ENCODE peak calls at places on chromosome 10, in ten cellular contexts. Z, E, W, J, F, M, A, I, H and U are unnamed samples.

GRCh38 chr10:61798711-61799110 is 102.8 kb upstream of the ARID5B start:
- DNase-seq in Z (no peak), E (no peak), W (no peak), J (no peak), F (no peak), M (no peak), A (no peak), I (no peak), H (no peak), U (no peak)

GRCh38 chr10:92757066-92757716 is 67.4 kb downstream of the HHEX start:
- DNase-seq in Z (peak), E (peak), W (peak), J (peak), F (peak), M (peak), A (peak), I (peak), H (peak), U (no peak)

GRCh38 chr10:101066146-101066889 is 4.5 kb downstream of the KAZALD1 start:
- DNase-seq in Z (peak), E (peak), W (peak), J (no peak), F (peak), M (peak), A (peak), I (peak), H (peak), U (no peak)

GRCh38 chr10:4353059-4353655 is 472.9 kb upstream of the AKR1E2 start:
- DNase-seq in Z (no peak), E (no peak), W (no peak), J (no peak), F (no peak), M (no peak), A (no peak), I (no peak), H (no peak), U (no peak)

GRCh38 chr10:30980951-30981616 is 50.6 kb downstream of the ZNF438 start:
- DNase-seq in Z (peak), E (no peak), W (no peak), J (no peak), F (peak), M (no peak), A (no peak), I (peak), H (no peak), U (peak)

GRCh38 chr10:126663328-126663727 is 7.2 kb downstream of the C10orf90 start:
- DNase-seq in Z (peak), E (no peak), W (no peak), J (no peak), F (no peak), M (no peak), A (no peak), I (peak), H (no peak), U (no peak)

GRCh38 chr10:35399414-35400009 is 63.2 kb downstream of the CCNY start:
- DNase-seq in Z (no peak), E (no peak), W (no peak), J (no peak), F (peak), M (no peak), A (no peak), I (no peak), H (no peak), U (no peak)

GRCh38 chr10:31622993-31623392 is 304.0 kb downstream of the ZEB1 start:
- DNase-seq in Z (peak), E (no peak), W (no peak), J (no peak), F (no peak), M (no peak), A (no peak), I (peak), H (no peak), U (no peak)

GRCh38 chr10:44576715-44577191 is 191.9 kb upstream of the CXCL12 start:
- DNase-seq in Z (peak), E (peak), W (no peak), J (no peak), F (peak), M (no peak), A (no peak), I (no peak), H (no peak), U (no peak)

GRCh38 chr10:96998329-96998888 is 166.3 kb downstream of the LCOR start:
- DNase-seq in Z (peak), E (no peak), W (no peak), J (peak), F (no peak), M (no peak), A (no peak), I (no peak), H (no peak), U (no peak)

GRCh38 chr10:132540456-132540855 is 2.9 kb downstream of the INPP5A start:
- DNase-seq in Z (peak), E (no peak), W (peak), J (no peak), F (peak), M (no peak), A (no peak), I (peak), H (peak), U (no peak)
- H3K27ac ChIP-seq in Z (no peak), E (peak), W (no peak), J (no peak), F (no peak), M (no peak), A (no peak), I (peak), H (peak), U (no peak)

GRCh38 chr10:71667374-71667750 is 52.2 kb downstream of the C10orf105 start:
- DNase-seq in Z (no peak), E (no peak), W (no peak), J (no peak), F (no peak), M (peak), A (no peak), I (no peak), H (no peak), U (no peak)
- H3K27ac ChIP-seq in Z (no peak), E (no peak), W (no peak), J (no peak), F (no peak), M (peak), A (no peak), I (no peak), H (no peak), U (no peak)

GRCh38 chr10:33611423-33611822 is 277.0 kb upstream of the NRP1 start:
- DNase-seq in Z (no peak), E (no peak), W (no peak), J (no peak), F (no peak), M (no peak), A (no peak), I (no peak), H (no peak), U (no peak)
- H3K27ac ChIP-seq in Z (no peak), E (no peak), W (no peak), J (no peak), F (no peak), M (no peak), A (peak), I (no peak), H (no peak), U (peak)

GRCh38 chr10:74035324-74035723 is 37.4 kb downstream of the VCL start:
- DNase-seq in Z (peak), E (no peak), W (no peak), J (no peak), F (no peak), M (peak), A (no peak), I (no peak), H (no peak), U (no peak)
- H3K27ac ChIP-seq in Z (no peak), E (peak), W (no peak), J (no peak), F (peak), M (no peak), A (no peak), I (peak), H (no peak), U (no peak)

GRCh38 chr10:85548038-85548437 is 818.6 kb downstream of the GRID1 start:
- DNase-seq in Z (peak), E (no peak), W (no peak), J (no peak), F (peak), M (peak), A (no peak), I (no peak), H (no peak), U (peak)

GRCh38 chr10:85547460-85548023 is 819.1 kb downstream of the GRID1 start:
- DNase-seq in Z (no peak), E (no peak), W (no peak), J (no peak), F (no peak), M (no peak), A (no peak), I (no peak), H (no peak), U (no peak)

GRCh38 chr10:85544956-85545355 is 821.6 kb downstream of the GRID1 start:
- DNase-seq in Z (no peak), E (no peak), W (no peak), J (no peak), F (no peak), M (no peak), A (no peak), I (no peak), H (no peak), U (no peak)

GRCh38 chr10:85542936-85543730 is 823.5 kb downstream of the GRID1 start:
- DNase-seq in Z (no peak), E (no peak), W (no peak), J (no peak), F (no peak), M (no peak), A (no peak), I (no peak), H (no peak), U (no peak)

GRCh38 chr10:85545874-85546273 is 820.7 kb downstream of the GRID1 start:
- DNase-seq in Z (no peak), E (no peak), W (no peak), J (no peak), F (no peak), M (no peak), A (no peak), I (no peak), H (no peak), U (no peak)
- H3K27ac ChIP-seq in Z (no peak), E (no peak), W (no peak), J (no peak), F (no peak), M (no peak), A (no peak), I (no peak), H (no peak), U (no peak)

GRCh38 chr10:29720149-29720548 is 85.4 kb upstream of the SVIL start:
- DNase-seq in Z (no peak), E (no peak), W (no peak), J (no peak), F (no peak), M (no peak), A (no peak), I (no peak), H (no peak), U (no peak)

GRCh38 chr10:29722777-29723176 is 88.0 kb upstream of the SVIL start:
- DNase-seq in Z (no peak), E (no peak), W (no peak), J (no peak), F (no peak), M (no peak), A (no peak), I (no peak), H (no peak), U (no peak)

GRCh38 chr10:29723704-29724103 is 88.9 kb upstream of the SVIL start:
- DNase-seq in Z (peak), E (no peak), W (no peak), J (no peak), F (no peak), M (no peak), A (no peak), I (no peak), H (no peak), U (no peak)

GRCh38 chr10:29715296-29715695 is 80.5 kb upstream of the SVIL start:
- DNase-seq in Z (no peak), E (no peak), W (no peak), J (no peak), F (no peak), M (no peak), A (no peak), I (no peak), H (no peak), U (no peak)

GRCh38 chr10:29719281-29719675 is 84.5 kb upstream of the SVIL start:
- DNase-seq in Z (peak), E (no peak), W (no peak), J (no peak), F (no peak), M (no peak), A (no peak), I (no peak), H (no peak), U (no peak)
- H3K27ac ChIP-seq in Z (no peak), E (no peak), W (no peak), J (no peak), F (no peak), M (no peak), A (no peak), I (no peak), H (no peak), U (no peak)

DNA sequence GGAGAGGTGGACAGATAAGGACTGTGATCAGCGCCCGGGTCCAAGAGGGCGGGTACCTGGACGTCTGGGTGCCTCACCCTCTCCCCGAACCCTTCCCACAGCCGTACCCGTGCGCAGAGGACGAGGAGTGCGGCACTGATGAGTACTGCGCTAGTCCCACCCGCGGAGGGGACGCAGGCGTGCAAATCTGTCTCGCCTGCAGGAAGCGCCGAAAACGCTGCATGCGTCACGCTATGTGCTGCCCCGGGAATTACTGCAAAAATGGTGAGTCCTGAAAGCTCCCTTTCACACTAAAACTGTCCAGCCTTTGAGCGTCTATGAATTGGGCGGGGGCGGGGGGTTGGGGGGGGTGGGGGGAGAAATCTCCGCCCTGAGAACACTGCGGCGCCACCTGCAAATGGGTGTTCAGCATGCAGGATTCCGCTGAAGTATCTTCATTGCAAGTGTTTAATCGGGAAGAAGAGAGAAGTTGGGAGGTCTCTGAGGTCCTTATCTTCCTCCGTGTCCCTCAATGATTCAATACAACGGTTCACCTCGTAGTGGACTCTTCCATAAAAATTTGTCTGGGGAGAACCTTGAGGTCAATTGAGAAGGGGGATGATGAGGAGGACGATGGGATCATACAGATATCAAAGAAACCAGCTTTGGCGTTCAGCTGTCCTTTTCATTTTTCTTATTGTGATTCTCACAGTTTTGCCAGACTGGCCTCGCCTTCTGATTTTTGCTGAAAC is 906 bp downstream of the DKK1 start:
- DNase-seq in Z (peak), E (no peak), W (no peak), J (no peak), F (no peak), M (no peak), A (peak), I (no peak), H (no peak), U (no peak)
- H3K27ac ChIP-seq in Z (no peak), E (no peak), W (no peak), J (peak), F (no peak), M (no peak), A (no peak), I (no peak), H (no peak), U (peak)

DNA sequence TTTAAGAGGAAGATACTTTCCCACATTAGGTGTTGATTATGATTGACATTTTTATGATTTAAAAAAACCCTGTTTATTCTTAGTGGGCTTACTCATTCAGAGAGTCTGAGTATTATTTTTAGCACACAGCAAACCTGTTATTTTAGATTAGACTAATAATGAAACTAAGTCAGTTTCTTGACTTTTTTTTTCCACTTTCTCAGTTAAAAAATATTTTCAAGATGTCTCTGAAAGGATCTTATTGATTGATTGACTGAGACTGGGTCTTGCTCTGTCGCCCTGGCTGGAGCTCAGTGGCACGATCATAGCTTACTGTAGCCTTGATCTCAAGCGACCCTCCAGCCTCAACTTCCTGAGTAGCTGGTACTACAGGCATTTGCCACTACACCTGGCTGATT is 20.4 kb upstream of the INPP5F start:
- DNase-seq in Z (no peak), E (no peak), W (no peak), J (no peak), F (no peak), M (peak), A (no peak), I (no peak), H (no peak), U (no peak)
- H3K27ac ChIP-seq in Z (no peak), E (no peak), W (peak), J (no peak), F (no peak), M (no peak), A (no peak), I (no peak), H (no peak), U (no peak)

DNA sequence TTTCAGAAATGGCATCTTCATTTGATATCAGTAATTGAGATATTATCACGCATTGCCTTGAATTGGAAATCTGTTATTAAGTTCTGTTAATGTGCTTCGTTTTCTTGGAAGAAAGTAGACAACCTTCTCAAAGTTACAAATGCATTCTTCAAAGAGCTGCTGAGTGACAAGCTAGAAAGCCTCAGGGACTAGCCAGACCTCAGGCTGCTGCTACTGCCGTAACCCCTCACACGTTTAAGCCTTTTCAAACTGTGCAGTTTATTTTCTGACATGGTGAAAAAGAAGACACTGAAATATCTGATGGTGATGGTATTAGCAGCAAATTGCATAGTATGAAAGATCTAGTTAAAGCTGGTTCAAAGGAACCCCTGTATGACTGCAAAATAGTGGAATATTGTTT is 431.6 kb downstream of the PLXDC2 start:
- DNase-seq in Z (no peak), E (no peak), W (no peak), J (no peak), F (no peak), M (no peak), A (no peak), I (no peak), H (no peak), U (no peak)
- H3K27ac ChIP-seq in Z (peak), E (peak), W (no peak), J (no peak), F (no peak), M (no peak), A (no peak), I (no peak), H (no peak), U (no peak)

DNA sequence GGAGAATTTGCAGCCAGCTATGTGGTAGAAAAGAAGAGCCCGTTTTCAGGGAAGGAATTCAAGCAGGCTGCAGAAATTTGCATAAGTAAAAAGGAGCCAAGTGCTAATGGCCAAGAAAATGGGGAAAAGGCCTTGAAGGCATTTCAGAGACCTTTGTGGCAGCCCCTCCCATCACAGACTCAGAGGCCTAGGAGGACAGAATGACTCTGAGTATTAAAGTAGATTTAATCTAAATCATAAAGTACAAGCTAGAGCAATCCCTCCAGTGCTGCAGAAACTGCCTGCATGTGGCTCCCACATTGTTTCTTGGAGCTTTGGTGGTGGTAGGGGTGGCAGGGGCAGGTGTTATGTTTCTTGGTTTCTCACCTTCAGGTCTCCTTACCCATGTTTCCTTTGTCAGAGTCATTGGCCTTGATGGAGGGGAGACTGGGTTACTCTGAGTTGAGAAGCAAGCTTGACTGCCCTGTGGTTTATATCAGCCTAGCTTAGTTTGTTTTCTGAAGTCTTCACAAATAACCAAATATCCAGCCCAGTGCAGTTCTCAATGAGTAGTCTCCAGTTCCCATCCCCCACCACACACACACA is 34.6 kb downstream of the ITPRIP start:
- DNase-seq in Z (no peak), E (no peak), W (no peak), J (no peak), F (no peak), M (no peak), A (no peak), I (no peak), H (no peak), U (no peak)
- H3K27ac ChIP-seq in Z (no peak), E (peak), W (no peak), J (no peak), F (no peak), M (no peak), A (no peak), I (peak), H (no peak), U (no peak)